ENCODE peak calls at places on chromosome 12, in six cellular contexts. S is lower lobe of right lung; J is Peyer's patch; W is activated naive CD8-positive, alpha-beta T cell treated with anti-CD3 and anti-CD28 coated beads, Interleukin-2, amount 50 U/mL, for 24 hours; L is stimulated activated CD4-positive, alpha-beta T cell treated with anti-CD3 and anti-CD28 coated beads, TNF-alpha, amount 100 ng/mL, for 1 hour; K is heart right ventricle. P is an unnamed sample.

GRCh38 chr12:68808388-68809189 is 612 bp downstream of the MDM2 start:
- DNase-seq in W (peak), S (peak), J (peak), K (peak), L (peak), P (peak)

GRCh38 chr12:7439579-7440505 is 4.1 kb downstream of the CD163L1 start:
- DNase-seq in J (no peak), L (peak), K (peak), W (peak), S (peak), P (peak)

GRCh38 chr12:43835656-43836454 is at the start of gene TMEM117:
- DNase-seq in S (peak), K (peak), L (peak), J (peak), W (peak), P (peak)

GRCh38 chr12:49974231-49974675 is 1.5 kb downstream of the AQP6 start:
- DNase-seq in K (peak), J (no peak), W (no peak), S (peak), L (no peak), P (peak)

GRCh38 chr12:25994252-25994651 is 35.8 kb downstream of the RASSF8 start:
- DNase-seq in W (no peak), K (no peak), S (no peak), L (no peak), J (no peak), P (peak)

GRCh38 chr12:47818701-47819543 is 781 bp downstream of the HDAC7 start:
- DNase-seq in J (peak), L (peak), W (peak), K (peak), S (peak), P (peak)

GRCh38 chr12:80293347-80293746 is 150.7 kb upstream of the PTPRQ start:
- DNase-seq in K (no peak), S (no peak), L (no peak), J (no peak), W (no peak), P (no peak)

GRCh38 chr12:122945047-122945592 is 21.1 kb downstream of the ABCB9 start:
- DNase-seq in J (no peak), L (no peak), W (no peak), S (no peak), K (no peak), P (no peak)

GRCh38 chr12:88401153-88401552 is 179.1 kb downstream of the KITLG start:
- DNase-seq in J (no peak), L (no peak), S (no peak), W (no peak), K (no peak), P (peak)

GRCh38 chr12:1054103-1054838 is 63.2 kb downstream of the ERC1 start:
- DNase-seq in L (no peak), S (no peak), W (no peak), K (no peak), J (no peak), P (no peak)